ENCODE peak calls at places on chromosomes 3 and 15, in eight cellular contexts. L is SK-N-SH, S is A549, F is WTC11, G is K562, Z is GM12878, U is HCT116, C is NB4. M is an unnamed sample.

GRCh38 chr3:156593814-156594213 is 38.9 kb upstream of the SSR3 start:
- DNase-seq in C (no peak), S (no peak), G (no peak), F (no peak), Z (no peak), L (no peak), U (no peak), M (no peak)

GRCh38 chr15:61835476-61836106 is 224.7 kb downstream of the VPS13C start:
- DNase-seq in C (peak), F (peak), L (peak), U (peak), Z (no peak), G (peak), S (peak), M (peak)

GRCh38 chr15:58980351-58980939 is 7.0 kb upstream of the RNF111 start:
- DNase-seq in F (no peak), C (peak), S (peak), U (peak), L (peak), Z (no peak), G (peak), M (peak)

GRCh38 chr3:21290557-21290956 is 460.5 kb downstream of the ZNF385D start:
- DNase-seq in F (no peak), G (no peak), Z (no peak), U (no peak), S (no peak), C (no peak), L (no peak), M (no peak)

GRCh38 chr15:47507221-47507985 is 209.9 kb upstream of the SEMA6D start:
- DNase-seq in U (no peak), L (peak), C (no peak), Z (no peak), S (no peak), F (no peak), G (no peak), M (no peak)

GRCh38 chr15:93997071-93997658 is 234.2 kb upstream of the MCTP2 start:
- DNase-seq in C (peak), Z (no peak), F (no peak), G (peak), L (peak), U (peak), S (peak), M (peak)

GRCh38 chr3:140719841-140720240 is 42.0 kb downstream of the TRIM42 start:
- DNase-seq in S (no peak), U (no peak), C (no peak), Z (no peak), L (no peak), F (no peak), G (no peak), M (no peak)

GRCh38 chr15:70328137-70329115 is 230.7 kb upstream of the TLE3 start:
- DNase-seq in C (peak), F (no peak), Z (no peak), L (no peak), G (no peak), S (no peak), U (no peak), M (no peak)

GRCh38 chr3:12294885-12295580 is 6.2 kb downstream of the PPARG start:
- DNase-seq in C (no peak), F (no peak), S (peak), L (no peak), U (peak), G (no peak), Z (no peak), M (no peak)

DNA sequence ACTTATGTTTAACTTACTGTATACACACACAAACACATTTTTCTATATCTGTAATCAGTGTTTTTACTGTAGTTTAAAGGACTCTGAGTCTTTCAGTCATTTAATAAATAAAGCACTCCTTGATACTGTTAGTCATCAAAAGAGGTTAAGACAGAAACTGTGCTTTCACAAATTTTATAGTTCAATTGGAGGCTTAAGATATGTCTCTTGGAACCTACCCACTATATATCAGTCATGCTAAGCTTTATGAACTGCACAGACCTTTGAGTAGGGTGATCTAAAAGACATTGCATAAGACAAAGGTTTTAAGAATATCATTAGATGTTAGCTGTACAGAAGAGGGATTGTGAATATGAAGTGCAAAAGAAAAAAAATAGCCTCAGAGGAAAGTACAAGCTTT is 19.6 kb downstream of the CHMP2B start:
- DNase-seq in G (no peak), U (no peak), C (no peak), S (no peak), L (no peak), Z (no peak), F (no peak), M (no peak)
- TF ChIP-seq MAX in G (no peak), U (no peak), C (no peak), S (no peak), L (no peak), Z (no peak), F (no peak), M (no peak)

DNA sequence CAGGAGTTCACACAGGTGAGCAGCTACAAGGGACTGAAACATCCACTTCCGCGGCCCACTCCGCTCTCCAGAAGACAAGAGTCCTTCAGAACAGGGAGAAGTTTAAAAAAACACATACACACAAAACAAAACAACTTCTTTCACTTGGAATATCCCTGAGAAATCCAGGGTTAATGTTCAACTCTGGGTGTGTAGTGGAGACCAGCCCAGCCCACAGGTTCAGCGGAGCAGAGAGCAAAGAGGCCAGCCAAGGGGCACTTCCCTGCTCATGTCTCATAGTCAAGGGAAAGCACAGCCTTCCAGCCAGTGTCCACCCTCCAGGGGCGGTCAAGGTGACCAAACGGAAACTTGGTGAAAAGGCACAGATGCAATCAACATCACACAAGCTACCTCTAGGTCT is 41.6 kb downstream of the WNT5A start:
- DNase-seq in S (no peak), U (no peak), G (no peak), F (no peak), L (no peak), Z (no peak), C (no peak), M (no peak)
- TF ChIP-seq MAX in S (no peak), U (no peak), G (no peak), F (no peak), L (no peak), Z (no peak), C (no peak), M (no peak)

GRCh38 chr3:48556796-48557626 is at the start of gene PFKFB4:
- DNase-seq in F (peak), C (peak), S (peak), U (peak), G (peak), Z (peak), L (peak), M (peak)
- TF ChIP-seq MAX in F (peak), C (peak), S (no peak), U (no peak), G (peak), Z (peak), L (peak), M (no peak)

GRCh38 chr15:29887719-29888118 is 65.5 kb upstream of the TJP1 start:
- DNase-seq in U (no peak), L (no peak), Z (no peak), F (no peak), S (no peak), G (no peak), C (no peak), M (no peak)

GRCh38 chr15:29885183-29885582 is 62.9 kb upstream of the TJP1 start:
- DNase-seq in L (peak), U (no peak), S (no peak), C (no peak), F (no peak), G (no peak), Z (no peak), M (no peak)

GRCh38 chr15:29889545-29890329 is 67.5 kb upstream of the TJP1 start:
- DNase-seq in F (peak), L (no peak), C (no peak), S (no peak), Z (no peak), G (no peak), U (no peak), M (no peak)

GRCh38 chr15:29890761-29891457 is 68.6 kb upstream of the TJP1 start:
- DNase-seq in F (no peak), S (no peak), C (no peak), U (no peak), G (no peak), L (no peak), Z (peak), M (no peak)

DNA sequence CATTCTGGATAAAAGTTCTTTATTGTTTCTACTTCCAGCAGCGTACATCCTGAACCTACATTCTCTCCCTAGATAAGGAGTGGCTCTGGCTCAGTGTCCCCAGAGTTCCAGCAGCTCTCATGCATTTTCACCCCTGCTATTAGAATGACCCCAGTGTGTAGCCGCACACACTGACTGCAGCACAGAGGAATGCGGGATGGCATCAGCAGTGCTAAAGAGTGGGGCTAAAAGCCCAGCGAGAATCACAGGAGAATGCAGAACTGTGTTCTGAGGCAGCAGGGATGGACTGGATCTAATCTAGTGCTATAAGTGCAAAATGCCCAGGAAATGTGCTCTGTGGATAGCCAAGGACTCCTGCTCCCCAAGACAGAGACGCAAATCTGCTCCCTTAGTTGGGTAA is 66.4 kb upstream of the TJP1 start:
- DNase-seq in L (no peak), F (peak), S (no peak), C (no peak), G (no peak), U (no peak), Z (no peak), M (no peak)
- TF ChIP-seq MAX in L (no peak), F (no peak), S (no peak), C (no peak), G (no peak), U (no peak), Z (no peak), M (no peak)